ENCODE peak calls at places on chromosome 20, in four cellular contexts. L is choroid plexus epithelial cell, R is fibroblast of lung, A is stomach. O is an unnamed sample.

GRCh38 chr20:10864076-10864672 is 190.4 kb upstream of the JAG1 start:
- DNase-seq in R (peak), A (peak), L (peak), O (peak)

GRCh38 chr20:41003143-41003932 is 25.3 kb upstream of the TOP1 start:
- DNase-seq in L (peak), A (peak), R (peak), O (peak)

GRCh38 chr20:14785065-14785743 is 447.8 kb upstream of the FLRT3 start:
- DNase-seq in L (no peak), R (no peak), A (no peak), O (no peak)

GRCh38 chr20:19742974-19743649 is 14.9 kb upstream of the RIN2 start:
- DNase-seq in A (no peak), L (no peak), R (no peak), O (peak)

GRCh38 chr20:61490721-61491120 is 238.7 kb downstream of the CDH4 start:
- DNase-seq in L (no peak), R (peak), A (no peak), O (no peak)

GRCh38 chr20:14937021-14937420 is 599.6 kb upstream of the FLRT3 start:
- DNase-seq in A (no peak), R (no peak), L (no peak), O (no peak)

GRCh38 chr20:49386848-49387605 is 95.4 kb downstream of the KCNB1 start:
- DNase-seq in A (no peak), L (no peak), R (no peak), O (no peak)

GRCh38 chr20:33669224-33669623 is 2.5 kb downstream of the ACTL10 start:
- DNase-seq in A (no peak), R (no peak), L (no peak), O (no peak)

GRCh38 chr20:24651171-24651972 is 181.9 kb downstream of the SYNDIG1 start:
- DNase-seq in R (peak), A (no peak), L (peak), O (peak)

GRCh38 chr20:48066256-48066655 is 281.0 kb upstream of the SULF2 start:
- DNase-seq in L (peak), R (peak), A (no peak), O (peak)

GRCh38 chr20:20713244-20713765 is 861 bp upstream of the RALGAPA2 start:
- DNase-seq in A (no peak), R (no peak), L (no peak), O (peak)

GRCh38 chr20:11912013-11912663 is 5.6 kb upstream of the BTBD3 start:
- DNase-seq in R (no peak), L (peak), A (no peak), O (peak)

GRCh38 chr20:10585308-10585707 is 88.5 kb downstream of the JAG1 start:
- DNase-seq in R (no peak), A (no peak), L (no peak), O (no peak)

GRCh38 chr20:2558581-2559301 is 22.4 kb downstream of the TMC2 start:
- DNase-seq in L (peak), R (peak), A (no peak), O (no peak)

GRCh38 chr20:2559641-2560040 is 23.3 kb downstream of the TMC2 start:
- DNase-seq in R (no peak), L (no peak), A (no peak), O (no peak)

GRCh38 chr20:2563116-2563515 is 26.7 kb downstream of the TMC2 start:
- DNase-seq in A (no peak), L (no peak), R (no peak), O (peak)

GRCh38 chr20:2557873-2558580 is 21.7 kb downstream of the TMC2 start:
- DNase-seq in A (no peak), R (no peak), L (no peak), O (no peak)
- H3K4me3 ChIP-seq in A (no peak), R (no peak), L (no peak), O (no peak)

GRCh38 chr20:32191422-32191821 is 16.1 kb downstream of the PLAGL2 start:
- DNase-seq in R (no peak), A (no peak), L (no peak), O (no peak)

GRCh38 chr20:32188376-32189122 is 19.0 kb downstream of the PLAGL2 start:
- DNase-seq in L (no peak), R (no peak), A (no peak), O (no peak)

GRCh38 chr20:32190608-32191415 is 16.7 kb downstream of the PLAGL2 start:
- DNase-seq in L (peak), A (no peak), R (no peak), O (no peak)

GRCh38 chr20:32189123-32189410 is 18.5 kb downstream of the PLAGL2 start:
- DNase-seq in R (no peak), A (no peak), L (no peak), O (no peak)

DNA sequence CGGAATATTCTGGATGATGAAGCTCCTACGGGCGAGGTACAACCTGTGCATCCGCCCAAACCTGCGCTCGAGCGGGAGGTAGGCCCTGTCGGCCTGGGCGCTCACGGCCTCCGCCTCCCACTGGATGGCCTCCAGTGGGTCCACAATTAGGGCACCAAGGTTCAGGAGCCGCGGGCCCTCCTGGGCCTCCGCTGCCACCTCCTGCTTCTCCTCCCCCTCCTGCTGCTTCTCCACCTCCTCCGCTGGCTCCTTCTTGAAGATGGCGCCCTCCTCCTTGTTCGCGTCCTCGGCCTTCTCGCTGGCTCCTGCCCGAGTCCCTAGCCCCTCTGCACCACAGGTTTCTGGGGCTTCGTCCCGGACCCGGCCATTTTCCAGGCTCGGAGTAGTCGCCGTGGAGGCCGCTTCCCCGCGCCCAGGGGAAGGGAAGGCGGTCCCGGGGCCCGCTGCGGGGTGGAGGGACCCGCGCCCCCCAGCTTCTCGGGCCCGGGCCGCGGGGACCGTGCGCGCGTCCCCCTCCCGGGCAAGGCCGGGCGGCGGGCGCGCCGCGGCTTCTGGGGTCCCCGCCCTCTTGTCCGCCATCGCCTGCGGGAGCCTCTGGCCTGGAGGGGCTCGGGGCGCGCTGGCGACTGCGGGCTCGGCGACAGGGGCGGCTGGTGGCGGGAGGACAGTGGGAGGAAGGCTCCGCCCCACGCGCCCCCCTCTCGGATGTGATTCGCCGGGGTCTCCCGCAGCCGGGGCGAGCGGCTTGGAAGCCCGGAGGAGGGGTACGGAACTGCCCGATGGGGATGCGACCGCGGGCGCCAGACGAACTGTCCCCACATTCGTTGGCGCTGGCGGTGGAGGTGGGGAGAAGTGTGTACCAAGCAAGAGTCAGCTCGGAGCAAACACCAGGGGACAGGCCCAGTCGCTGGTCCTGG is 17.6 kb downstream of the PLAGL2 start:
- DNase-seq in A (peak), R (peak), L (peak), O (no peak)
- H3K4me3 ChIP-seq in A (peak), R (peak), L (peak), O (no peak)

GRCh38 chr20:62969939-62970306 is 17.4 kb downstream of the SLC17A9 start:
- DNase-seq in A (no peak), R (no peak), L (no peak), O (no peak)

GRCh38 chr20:62972270-62973032 is 19.9 kb downstream of the SLC17A9 start:
- DNase-seq in L (peak), R (peak), A (peak), O (peak)

GRCh38 chr20:62969179-62969760 is 16.8 kb downstream of the SLC17A9 start:
- DNase-seq in L (no peak), A (no peak), R (no peak), O (no peak)

GRCh38 chr20:62971211-62971949 is 18.9 kb downstream of the SLC17A9 start:
- DNase-seq in A (no peak), R (no peak), L (no peak), O (no peak)

DNA sequence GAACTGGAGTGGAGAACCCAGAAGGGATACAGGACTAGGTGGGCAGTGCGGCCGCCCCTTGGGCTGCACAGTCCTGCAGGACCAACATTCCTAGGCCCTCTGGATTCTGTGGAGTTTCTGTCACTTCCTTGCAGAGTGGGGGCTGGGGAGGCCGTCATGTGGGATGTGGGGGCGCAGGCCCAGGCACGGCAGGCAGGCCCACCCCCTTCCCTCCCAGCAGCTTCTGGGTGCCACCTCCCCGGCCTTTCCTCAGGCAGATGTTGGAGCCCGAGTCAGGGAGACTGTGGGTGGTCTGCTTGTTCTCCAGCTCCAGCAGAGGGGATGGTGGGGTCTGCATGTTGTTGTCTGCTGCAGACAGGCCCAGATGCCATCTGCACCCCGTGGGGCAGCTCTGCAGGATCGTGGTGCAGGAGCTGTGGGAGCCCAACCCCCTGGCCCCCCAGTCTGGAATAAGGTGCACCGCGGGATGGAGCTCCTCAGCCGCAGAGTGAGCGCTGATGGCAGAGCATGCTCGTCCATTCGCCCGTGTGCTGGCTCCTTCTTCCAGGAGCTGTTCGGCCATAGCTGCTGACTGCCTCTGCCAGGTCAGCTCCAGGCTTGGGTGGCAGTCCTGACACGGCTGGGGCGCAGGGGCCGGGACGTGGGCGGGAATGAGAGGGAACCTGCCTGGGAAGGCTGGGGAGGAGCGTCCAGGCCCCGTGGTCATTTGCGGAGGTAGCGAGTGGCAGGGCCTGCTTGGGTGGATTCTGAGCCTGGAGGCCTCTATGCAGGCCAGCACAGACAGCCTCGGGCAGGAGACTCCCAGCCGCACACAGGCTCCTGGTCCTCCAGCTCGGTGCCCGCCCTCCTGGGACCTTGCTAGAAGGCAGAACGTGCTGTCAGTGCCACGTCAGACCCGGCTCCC is 18.1 kb downstream of the SLC17A9 start:
- DNase-seq in L (no peak), R (no peak), A (no peak), O (no peak)
- H3K4me3 ChIP-seq in L (no peak), R (no peak), A (no peak), O (no peak)

GRCh38 chr20:35616465-35617396 is 1.1 kb downstream of the SPAG4 start:
- DNase-seq in R (peak), L (peak), A (peak), O (peak)

GRCh38 chr20:35618032-35618371 is 2.4 kb downstream of the SPAG4 start:
- DNase-seq in R (no peak), A (no peak), L (no peak), O (no peak)

GRCh38 chr20:35615667-35616464 is at the start of gene SPAG4:
- DNase-seq in L (no peak), R (peak), A (peak), O (peak)

GRCh38 chr20:35618372-35619131 is 2.9 kb downstream of the SPAG4 start:
- DNase-seq in A (no peak), L (peak), R (peak), O (no peak)

GRCh38 chr20:35617397-35618031 is 1.9 kb downstream of the SPAG4 start:
- DNase-seq in R (peak), L (peak), A (peak), O (peak)
- H3K4me3 ChIP-seq in R (peak), L (peak), A (peak), O (peak)

GRCh38 chr20:45336530-45337366 is 11.5 kb downstream of the SDC4 start:
- DNase-seq in A (peak), R (peak), L (peak), O (no peak)
- H3K4me3 ChIP-seq in A (no peak), R (peak), L (no peak), O (no peak)

DNA sequence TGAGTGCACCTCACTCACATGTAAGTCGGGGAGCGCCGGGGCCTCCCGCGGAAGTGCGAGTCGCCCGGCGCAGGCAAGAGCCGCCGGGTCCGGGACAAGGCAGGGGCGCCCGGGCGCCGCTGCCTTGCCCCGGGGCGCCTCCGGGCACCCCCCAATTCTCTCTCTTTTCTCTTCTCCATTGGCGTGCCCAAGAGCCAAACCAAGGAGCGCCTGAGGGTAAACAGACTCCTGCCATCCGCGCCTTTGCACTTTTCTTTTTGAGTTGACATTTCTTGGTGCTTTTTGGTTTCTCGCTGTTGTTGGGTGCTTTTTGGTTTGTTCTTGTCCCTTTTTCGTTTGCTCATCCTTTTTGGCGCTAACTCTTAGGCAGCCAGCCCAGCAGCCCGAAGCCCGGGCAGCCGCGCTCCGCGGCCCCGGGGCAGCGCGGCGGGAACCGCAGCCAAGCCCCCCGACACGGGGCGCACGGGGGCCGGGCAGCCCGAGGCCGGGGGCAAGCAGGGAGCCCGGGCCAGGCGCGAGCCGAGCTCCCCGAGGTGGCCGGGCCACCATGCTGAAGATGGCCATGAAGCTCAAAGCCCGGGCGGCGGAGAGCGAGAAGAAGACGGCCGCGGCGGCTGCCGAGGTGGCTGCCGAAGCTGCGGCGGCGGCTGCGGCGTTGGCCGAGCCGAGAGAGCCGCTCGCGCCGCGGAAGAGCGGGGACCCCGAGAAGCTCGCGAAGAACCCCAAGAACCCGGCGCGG is 37.0 kb downstream of the GNAS start:
- DNase-seq in A (no peak), R (no peak), L (no peak), O (peak)
- H3K4me3 ChIP-seq in A (peak), R (peak), L (peak), O (peak)

GRCh38 chr20:17896771-17897369 is 71.7 kb downstream of the SNX5 start:
- DNase-seq in R (no peak), L (no peak), A (no peak), O (no peak)

GRCh38 chr20:17895641-17896246 is 72.8 kb downstream of the SNX5 start:
- DNase-seq in L (peak), A (no peak), R (peak), O (peak)

GRCh38 chr20:17897566-17898307 is 70.9 kb downstream of the SNX5 start:
- DNase-seq in A (no peak), L (no peak), R (no peak), O (no peak)

GRCh38 chr20:17898548-17898994 is 70.0 kb downstream of the SNX5 start:
- DNase-seq in R (peak), L (peak), A (peak), O (peak)

GRCh38 chr20:17896247-17896723 is 72.3 kb downstream of the SNX5 start:
- DNase-seq in R (no peak), L (no peak), A (no peak), O (no peak)
- H3K4me3 ChIP-seq in R (peak), L (no peak), A (no peak), O (no peak)

GRCh38 chr20:43034981-43035724 is 154.6 kb downstream of the PTPRT start:
- DNase-seq in L (no peak), R (no peak), A (no peak), O (no peak)
- H3K4me3 ChIP-seq in L (no peak), R (no peak), A (no peak), O (no peak)

GRCh38 chr20:38700146-38700545 is 24.1 kb upstream of the SLC32A1 start:
- DNase-seq in L (no peak), A (no peak), R (no peak), O (no peak)

GRCh38 chr20:38697306-38697705 is 27.0 kb upstream of the SLC32A1 start:
- DNase-seq in L (no peak), R (no peak), A (no peak), O (no peak)

GRCh38 chr20:38700926-38701325 is 23.4 kb upstream of the SLC32A1 start:
- DNase-seq in A (no peak), L (no peak), R (no peak), O (no peak)

GRCh38 chr20:38703526-38703925 is 20.8 kb upstream of the SLC32A1 start:
- DNase-seq in L (no peak), R (no peak), A (no peak), O (no peak)

GRCh38 chr20:38698541-38698940 is 25.7 kb upstream of the SLC32A1 start:
- DNase-seq in A (no peak), R (no peak), L (no peak), O (no peak)
- H3K4me3 ChIP-seq in A (no peak), R (no peak), L (no peak), O (no peak)

GRCh38 chr20:26209171-26209941 is 512.7 kb upstream of the ZNF337 start:
- DNase-seq in L (peak), R (peak), A (no peak), O (no peak)
- H3K4me3 ChIP-seq in L (no peak), R (no peak), A (peak), O (no peak)

O was measured in NB4.